ENCODE peak calls at places on chromosomes 16 and 17, in nine cellular contexts. One of them, this sample, is unnamed.

GRCh38 chr16:46883353-46883689 is 841 bp upstream of the GPT2 start:
- DNase-seq in ovary: no peak
- DNase-seq in ascending aorta: no peak
- DNase-seq in right lobe of liver: no peak
- DNase-seq in psoas muscle: no peak
- DNase-seq in left ventricle myocardium inferior: no peak
- DNase-seq in stomach: no peak
- DNase-seq in tibial artery: no peak
- DNase-seq in uterus: no peak
- DNase-seq in this sample: no peak

GRCh38 chr16:66662445-66663194 is 33.9 kb downstream of the CMTM4 start:
- DNase-seq in ovary: no peak
- DNase-seq in ascending aorta: no peak
- DNase-seq in right lobe of liver: no peak
- DNase-seq in psoas muscle: no peak
- DNase-seq in left ventricle myocardium inferior: no peak
- DNase-seq in stomach: no peak
- DNase-seq in tibial artery: no peak
- DNase-seq in uterus: no peak
- DNase-seq in this sample: no peak

GRCh38 chr17:60390881-60391418 is 983 bp downstream of the USP32 start:
- DNase-seq in ovary: no peak
- DNase-seq in ascending aorta: peak
- DNase-seq in right lobe of liver: peak
- DNase-seq in psoas muscle: peak
- DNase-seq in left ventricle myocardium inferior: no peak
- DNase-seq in stomach: peak
- DNase-seq in tibial artery: peak
- DNase-seq in uterus: no peak
- DNase-seq in this sample: no peak

GRCh38 chr16:69709456-69710084 is 16.8 kb downstream of the NQO1 start:
- DNase-seq in ovary: no peak
- DNase-seq in ascending aorta: no peak
- DNase-seq in right lobe of liver: no peak
- DNase-seq in psoas muscle: no peak
- DNase-seq in left ventricle myocardium inferior: no peak
- DNase-seq in stomach: no peak
- DNase-seq in tibial artery: no peak
- DNase-seq in uterus: no peak
- DNase-seq in this sample: no peak

GRCh38 chr16:53812914-53813313 is 109.0 kb downstream of the FTO start:
- DNase-seq in ovary: no peak
- DNase-seq in ascending aorta: no peak
- DNase-seq in right lobe of liver: no peak
- DNase-seq in psoas muscle: no peak
- DNase-seq in left ventricle myocardium inferior: no peak
- DNase-seq in stomach: no peak
- DNase-seq in tibial artery: no peak
- DNase-seq in uterus: no peak
- DNase-seq in this sample: no peak

GRCh38 chr17:16251556-16251955 is 34.5 kb downstream of the PIGL start:
- DNase-seq in ovary: no peak
- DNase-seq in ascending aorta: no peak
- DNase-seq in right lobe of liver: no peak
- DNase-seq in psoas muscle: no peak
- DNase-seq in left ventricle myocardium inferior: no peak
- DNase-seq in stomach: no peak
- DNase-seq in tibial artery: no peak
- DNase-seq in uterus: no peak
- DNase-seq in this sample: no peak

GRCh38 chr17:83119987-83120864 is 40.8 kb downstream of the METRNL start:
- DNase-seq in ovary: no peak
- DNase-seq in ascending aorta: no peak
- DNase-seq in right lobe of liver: no peak
- DNase-seq in psoas muscle: peak
- DNase-seq in left ventricle myocardium inferior: peak
- DNase-seq in stomach: no peak
- DNase-seq in tibial artery: no peak
- DNase-seq in uterus: no peak
- DNase-seq in this sample: no peak

GRCh38 chr16:785563-786535 is 2.3 kb downstream of the RPUSD1 start:
- DNase-seq in ovary: peak
- DNase-seq in ascending aorta: no peak
- DNase-seq in right lobe of liver: peak
- DNase-seq in psoas muscle: peak
- DNase-seq in left ventricle myocardium inferior: peak
- DNase-seq in stomach: peak
- DNase-seq in tibial artery: peak
- DNase-seq in uterus: peak
- DNase-seq in this sample: peak

GRCh38 chr17:79844869-79845600 is 5.8 kb upstream of the CBX4 start:
- DNase-seq in ovary: peak
- DNase-seq in ascending aorta: no peak
- DNase-seq in right lobe of liver: peak
- DNase-seq in psoas muscle: peak
- DNase-seq in left ventricle myocardium inferior: peak
- DNase-seq in stomach: peak
- DNase-seq in tibial artery: no peak
- DNase-seq in uterus: peak
- DNase-seq in this sample: no peak

GRCh38 chr17:38861399-38861843 is 7.9 kb upstream of the RPL23 start:
- DNase-seq in ovary: no peak
- DNase-seq in ascending aorta: no peak
- DNase-seq in right lobe of liver: no peak
- DNase-seq in psoas muscle: no peak
- DNase-seq in left ventricle myocardium inferior: no peak
- DNase-seq in stomach: no peak
- DNase-seq in tibial artery: no peak
- DNase-seq in uterus: no peak
- DNase-seq in this sample: no peak

GRCh38 chr16:14302031-14302398 is 230.9 kb downstream of the MRTFB start:
- DNase-seq in ovary: peak
- DNase-seq in ascending aorta: peak
- DNase-seq in right lobe of liver: peak
- DNase-seq in psoas muscle: peak
- DNase-seq in left ventricle myocardium inferior: peak
- DNase-seq in stomach: peak
- DNase-seq in tibial artery: peak
- DNase-seq in uterus: peak
- DNase-seq in this sample: no peak

GRCh38 chr16:46911038-46911437 is 26.9 kb downstream of the GPT2 start:
- DNase-seq in ovary: no peak
- DNase-seq in ascending aorta: no peak
- DNase-seq in right lobe of liver: no peak
- DNase-seq in psoas muscle: no peak
- DNase-seq in left ventricle myocardium inferior: no peak
- DNase-seq in stomach: no peak
- DNase-seq in tibial artery: no peak
- DNase-seq in uterus: no peak
- DNase-seq in this sample: no peak

GRCh38 chr17:82788206-82789001 is 36.5 kb downstream of the TBCD start:
- DNase-seq in ovary: no peak
- DNase-seq in ascending aorta: no peak
- DNase-seq in right lobe of liver: no peak
- DNase-seq in psoas muscle: no peak
- DNase-seq in left ventricle myocardium inferior: no peak
- DNase-seq in stomach: no peak
- DNase-seq in tibial artery: no peak
- DNase-seq in uterus: no peak
- DNase-seq in this sample: no peak

DNA sequence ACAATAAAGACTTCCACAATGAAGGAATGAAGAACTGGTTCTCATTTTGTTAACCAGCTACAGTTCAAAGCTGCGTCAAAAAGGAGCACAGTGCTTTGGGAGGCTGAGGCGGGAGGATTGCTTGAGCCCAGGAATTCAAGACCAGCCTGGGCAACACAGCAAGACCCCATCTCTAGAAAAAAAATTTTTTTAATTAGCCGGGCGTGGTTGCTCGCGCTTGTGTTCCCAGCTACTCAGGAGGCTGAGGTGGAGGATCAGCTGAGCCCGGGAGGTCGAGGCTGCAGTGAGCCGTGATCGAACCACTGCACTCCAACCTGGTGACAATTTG is 764 bp upstream of the SLC6A4 start:
- DNase-seq in ovary: no peak
- DNase-seq in ascending aorta: peak
- DNase-seq in right lobe of liver: no peak
- DNase-seq in psoas muscle: no peak
- DNase-seq in left ventricle myocardium inferior: no peak
- DNase-seq in stomach: no peak
- DNase-seq in tibial artery: no peak
- DNase-seq in uterus: no peak
- DNase-seq in this sample: no peak
- H3K27ac ChIP-seq in ovary: no peak
- H3K27ac ChIP-seq in ascending aorta: no peak
- H3K27ac ChIP-seq in right lobe of liver: no peak
- H3K27ac ChIP-seq in psoas muscle: no peak
- H3K27ac ChIP-seq in left ventricle myocardium inferior: no peak
- H3K27ac ChIP-seq in stomach: no peak
- H3K27ac ChIP-seq in tibial artery: no peak
- H3K27ac ChIP-seq in uterus: no peak
- H3K27ac ChIP-seq in this sample: no peak

DNA sequence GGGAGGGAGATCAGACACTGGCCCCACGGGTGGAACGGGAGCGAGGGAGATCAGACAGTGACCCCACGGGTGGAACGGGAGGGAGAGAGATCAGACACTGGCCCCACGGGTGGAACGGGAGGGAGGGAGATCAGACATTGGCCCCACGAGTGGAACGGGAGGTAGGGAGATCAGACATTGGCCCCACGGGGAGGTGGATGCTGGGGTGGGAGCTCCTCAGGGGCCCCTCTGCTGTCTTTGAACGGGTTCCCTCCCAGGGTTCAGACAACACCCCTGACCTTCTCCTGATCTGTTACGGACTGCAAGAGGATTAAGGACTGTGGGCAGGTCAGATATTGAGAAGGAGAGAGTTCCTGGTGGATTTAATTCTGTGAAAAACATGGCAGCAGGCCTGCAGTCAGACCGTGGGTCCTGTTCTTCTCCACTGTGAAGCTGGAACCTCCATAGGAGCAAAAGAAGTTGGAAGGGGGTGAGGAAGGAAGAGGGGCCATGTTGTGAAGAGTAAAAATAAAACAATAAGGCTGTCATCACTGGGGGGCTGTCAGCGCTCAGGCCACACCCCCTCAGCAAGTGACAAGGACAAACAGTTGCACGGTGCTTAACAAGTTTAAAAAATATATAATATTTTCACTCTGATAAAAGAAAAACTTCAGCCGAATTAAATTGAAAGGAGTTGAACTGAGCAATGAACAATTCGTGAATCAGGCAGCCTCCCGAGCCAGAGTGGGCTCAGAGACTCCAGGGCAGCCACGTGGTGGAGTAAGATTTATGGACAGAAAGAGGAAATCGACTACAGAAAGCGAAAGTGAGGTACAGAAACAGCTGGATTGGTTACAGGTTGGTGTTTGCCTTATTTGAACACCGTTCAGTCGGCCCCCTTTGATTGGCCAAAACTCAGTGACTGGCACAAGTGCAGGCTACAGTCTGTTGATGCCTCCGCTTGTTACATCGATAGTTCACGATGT is 348.7 kb upstream of the TNRC6C start:
- DNase-seq in ovary: no peak
- DNase-seq in ascending aorta: peak
- DNase-seq in right lobe of liver: no peak
- DNase-seq in psoas muscle: no peak
- DNase-seq in left ventricle myocardium inferior: no peak
- DNase-seq in stomach: no peak
- DNase-seq in tibial artery: peak
- DNase-seq in uterus: peak
- DNase-seq in this sample: no peak
- H3K27ac ChIP-seq in ovary: no peak
- H3K27ac ChIP-seq in ascending aorta: peak
- H3K27ac ChIP-seq in right lobe of liver: no peak
- H3K27ac ChIP-seq in psoas muscle: peak
- H3K27ac ChIP-seq in left ventricle myocardium inferior: peak
- H3K27ac ChIP-seq in stomach: no peak
- H3K27ac ChIP-seq in tibial artery: peak
- H3K27ac ChIP-seq in uterus: peak
- H3K27ac ChIP-seq in this sample: no peak

DNA sequence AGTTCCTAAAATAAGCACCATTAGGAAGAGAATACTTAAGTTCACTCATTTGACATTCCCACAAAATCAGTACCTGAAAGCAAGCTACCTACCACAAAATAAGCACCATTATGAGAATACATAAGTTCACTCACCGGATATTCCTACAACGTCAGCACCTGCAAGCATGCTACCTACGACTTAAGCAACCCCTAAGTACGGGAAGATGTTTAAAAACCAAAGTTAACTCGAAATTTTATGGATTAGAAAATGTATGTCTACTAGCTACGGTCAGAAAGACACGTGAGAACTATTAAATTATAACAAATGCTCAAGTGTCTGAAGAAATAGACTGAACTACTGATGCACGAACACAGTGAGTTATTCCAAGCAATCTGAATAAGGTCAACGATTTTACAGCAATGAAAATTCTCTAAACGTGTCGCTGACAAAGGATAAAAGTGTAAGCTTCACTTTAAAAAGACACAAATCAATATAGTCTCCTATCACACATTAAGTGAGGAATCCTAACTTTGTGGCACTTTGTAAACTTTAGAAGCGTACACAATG is 1.5 kb downstream of the GSPT1 start:
- DNase-seq in ovary: no peak
- DNase-seq in ascending aorta: no peak
- DNase-seq in right lobe of liver: no peak
- DNase-seq in psoas muscle: no peak
- DNase-seq in left ventricle myocardium inferior: no peak
- DNase-seq in stomach: no peak
- DNase-seq in tibial artery: no peak
- DNase-seq in uterus: no peak
- DNase-seq in this sample: no peak
- H3K27ac ChIP-seq in ovary: no peak
- H3K27ac ChIP-seq in ascending aorta: peak
- H3K27ac ChIP-seq in right lobe of liver: peak
- H3K27ac ChIP-seq in psoas muscle: peak
- H3K27ac ChIP-seq in left ventricle myocardium inferior: peak
- H3K27ac ChIP-seq in stomach: peak
- H3K27ac ChIP-seq in tibial artery: peak
- H3K27ac ChIP-seq in uterus: peak
- H3K27ac ChIP-seq in this sample: peak

DNA sequence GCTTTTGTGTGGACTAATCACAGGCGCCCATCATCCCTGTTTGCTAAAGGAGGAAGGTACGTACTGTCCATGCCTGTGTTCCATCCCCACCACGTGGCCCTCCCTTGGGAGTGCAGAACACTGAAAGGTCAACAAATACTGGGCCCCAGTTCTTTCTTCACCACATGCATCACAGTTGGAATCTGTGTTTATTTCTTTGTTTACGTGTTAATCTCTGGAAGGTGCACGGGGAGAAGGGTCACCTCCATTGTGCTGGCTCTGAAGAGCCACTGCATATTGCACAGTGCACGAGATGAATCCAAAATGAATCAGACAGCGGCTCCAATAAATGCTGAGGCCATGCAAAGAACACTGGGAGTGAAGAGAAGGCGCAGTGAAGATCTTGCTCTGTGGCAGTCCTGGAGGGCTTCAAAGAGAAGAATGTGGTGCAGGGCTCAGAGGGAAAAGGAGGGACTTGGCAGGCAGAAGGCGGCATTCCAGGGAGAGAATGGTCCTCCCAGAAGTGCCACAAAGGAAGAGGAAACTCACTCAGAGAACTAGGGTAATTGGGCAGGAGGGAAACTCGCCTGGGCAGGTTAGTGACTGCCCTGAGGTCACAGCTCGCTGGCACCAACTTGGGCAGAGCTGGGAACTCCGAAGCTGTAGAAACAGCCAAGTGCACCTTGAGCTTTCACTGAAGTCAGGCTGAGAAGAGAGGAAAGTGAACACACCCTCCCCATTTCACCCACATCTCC is 3.7 kb downstream of the RPH3AL start:
- DNase-seq in ovary: no peak
- DNase-seq in ascending aorta: no peak
- DNase-seq in right lobe of liver: peak
- DNase-seq in psoas muscle: peak
- DNase-seq in left ventricle myocardium inferior: peak
- DNase-seq in stomach: peak
- DNase-seq in tibial artery: no peak
- DNase-seq in uterus: no peak
- DNase-seq in this sample: no peak
- H3K27ac ChIP-seq in ovary: no peak
- H3K27ac ChIP-seq in ascending aorta: no peak
- H3K27ac ChIP-seq in right lobe of liver: peak
- H3K27ac ChIP-seq in psoas muscle: peak
- H3K27ac ChIP-seq in left ventricle myocardium inferior: peak
- H3K27ac ChIP-seq in stomach: peak
- H3K27ac ChIP-seq in tibial artery: no peak
- H3K27ac ChIP-seq in uterus: peak
- H3K27ac ChIP-seq in this sample: peak

This sample was measured in right atrium auricular region.